ENCODE peak calls at places on chromosomes 2 and 18, in five cellular contexts. One of them, this sample, is unnamed.

GRCh38 chr2:60092781-60093180 is 460.7 kb downstream of the BCL11A start:
- DNase-seq in stomach: no peak
- DNase-seq in GM23338: no peak
- DNase-seq in A673: no peak
- DNase-seq in left ventricle myocardium inferior: no peak
- DNase-seq in this sample: no peak

GRCh38 chr2:101307950-101308431 is 510 bp downstream of the RNF149 start:
- DNase-seq in A673: peak; percentile 23
- DNase-seq in left ventricle myocardium inferior: no peak
- DNase-seq in stomach: no peak
- DNase-seq in GM23338: peak; percentile 45
- DNase-seq in this sample: peak; percentile 74

GRCh38 chr2:190786404-190787166 is 94.0 kb upstream of the GLS start:
- DNase-seq in stomach: no peak
- DNase-seq in A673: no peak
- DNase-seq in left ventricle myocardium inferior: no peak
- DNase-seq in GM23338: no peak
- DNase-seq in this sample: no peak

GRCh38 chr2:61924895-61925663 is 19.6 kb downstream of the COMMD1 start:
- DNase-seq in stomach: no peak
- DNase-seq in A673: no peak
- DNase-seq in left ventricle myocardium inferior: no peak
- DNase-seq in GM23338: peak; percentile 41
- DNase-seq in this sample: no peak

GRCh38 chr2:166881177-166881576 is 7.1 kb upstream of the XIRP2 start:
- DNase-seq in A673: no peak
- DNase-seq in stomach: no peak
- DNase-seq in GM23338: no peak
- DNase-seq in left ventricle myocardium inferior: no peak
- DNase-seq in this sample: no peak

GRCh38 chr18:41096504-41096903 is 858.5 kb upstream of the PIK3C3 start:
- DNase-seq in left ventricle myocardium inferior: no peak
- DNase-seq in stomach: no peak
- DNase-seq in GM23338: no peak
- DNase-seq in A673: no peak
- DNase-seq in this sample: no peak

GRCh38 chr2:184205048-184205596 is 393.2 kb upstream of the ZNF804A start:
- DNase-seq in stomach: no peak
- DNase-seq in left ventricle myocardium inferior: no peak
- DNase-seq in GM23338: no peak
- DNase-seq in A673: no peak
- DNase-seq in this sample: no peak

GRCh38 chr2:182587831-182588230 is 128.2 kb upstream of the DNAJC10 start:
- DNase-seq in left ventricle myocardium inferior: no peak
- DNase-seq in stomach: no peak
- DNase-seq in A673: no peak
- DNase-seq in GM23338: no peak
- DNase-seq in this sample: no peak

GRCh38 chr2:240339411-240340360 is 95.8 kb upstream of the GPC1 start:
- DNase-seq in GM23338: no peak
- DNase-seq in stomach: peak; percentile 18
- DNase-seq in left ventricle myocardium inferior: no peak
- DNase-seq in A673: no peak
- DNase-seq in this sample: peak; percentile 35

DNA sequence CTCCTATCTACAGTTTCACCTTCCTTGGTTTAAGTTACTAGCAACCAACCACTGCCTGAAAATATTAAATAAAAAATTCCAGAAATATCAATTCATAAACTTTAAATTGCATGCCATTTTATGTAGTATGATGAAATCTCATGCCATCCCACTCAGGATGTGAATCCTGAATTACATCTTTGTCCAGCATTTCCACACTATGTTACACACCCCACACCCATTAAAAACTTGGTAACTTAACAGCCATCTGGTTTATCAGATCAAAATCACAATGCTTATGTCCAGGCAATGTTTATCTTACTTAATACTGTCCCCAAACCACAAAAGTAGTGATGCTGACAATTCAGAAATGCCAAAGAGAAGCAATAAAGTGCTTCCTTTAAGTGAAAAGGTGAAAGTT is 21.6 kb downstream of the CUL3 start:
- DNase-seq in GM23338: no peak
- DNase-seq in A673: no peak
- DNase-seq in left ventricle myocardium inferior: no peak
- DNase-seq in stomach: no peak
- DNase-seq in this sample: no peak
- H3K4me1 ChIP-seq in GM23338: peaks cover 9% of the 10 kb centered on the region
- H3K4me1 ChIP-seq in A673: peaks cover 4% of the 10 kb centered on the region
- H3K4me1 ChIP-seq in left ventricle myocardium inferior: peaks cover 73% of the 10 kb centered on the region
- H3K4me1 ChIP-seq in stomach: peaks cover 11% of the 10 kb centered on the region
- H3K4me1 ChIP-seq in this sample: peaks cover 13% of the 10 kb centered on the region

GRCh38 chr2:55054076-55054475 is 3.8 kb upstream of the RTN4 start:
- DNase-seq in stomach: no peak
- DNase-seq in A673: no peak
- DNase-seq in GM23338: no peak
- DNase-seq in left ventricle myocardium inferior: no peak
- DNase-seq in this sample: no peak
- H3K4me3 ChIP-seq in stomach: no peak overlapping the region
- H3K4me3 ChIP-seq in A673: no peak overlapping the region
- H3K4me3 ChIP-seq in GM23338: no peak overlapping the region
- H3K4me3 ChIP-seq in left ventricle myocardium inferior: no peak overlapping the region
- H3K4me3 ChIP-seq in this sample: no peak overlapping the region

DNA sequence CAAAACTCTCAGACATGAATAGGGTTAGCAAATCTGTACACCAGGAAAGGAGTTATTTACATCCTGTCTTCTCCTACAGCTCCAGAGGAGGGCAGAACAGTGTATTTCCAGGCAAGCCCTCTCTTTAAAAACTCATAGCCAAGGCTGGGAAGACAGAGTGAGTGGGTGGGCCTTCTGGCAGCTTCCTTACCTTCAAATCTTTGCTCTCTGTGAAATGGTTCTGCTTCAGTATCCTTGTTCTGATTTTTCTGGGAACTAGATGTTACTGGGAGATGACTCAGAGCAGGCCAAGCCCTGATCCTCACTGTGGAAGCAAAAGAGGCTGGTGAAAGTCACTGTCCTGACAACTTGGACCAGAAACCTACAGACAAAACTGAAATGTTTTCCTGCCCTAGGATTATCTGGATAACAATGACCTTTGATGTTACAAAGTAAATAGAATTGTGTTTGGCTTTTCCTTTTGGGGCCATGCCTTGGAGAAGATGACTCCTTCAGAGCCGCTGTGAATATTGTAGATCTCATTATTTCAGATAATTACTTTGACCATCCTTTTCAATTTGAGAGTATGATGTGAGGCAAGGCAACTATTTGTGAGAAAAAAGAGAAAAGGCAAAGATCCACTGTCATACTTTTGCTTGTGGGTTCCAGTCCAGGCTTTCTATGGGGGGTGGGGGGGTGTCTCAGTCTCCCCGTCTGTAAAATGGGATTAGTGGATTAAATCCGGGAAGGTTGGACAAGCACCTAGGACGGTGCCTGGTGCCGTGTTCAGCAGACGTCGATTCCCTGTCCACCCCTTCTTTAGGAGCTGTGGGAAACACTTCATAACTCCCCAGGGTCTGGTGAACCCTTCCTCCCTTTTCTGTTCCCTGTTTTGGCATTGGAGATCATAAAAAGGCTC is 644 bp upstream of the QPCT start:
- DNase-seq in left ventricle myocardium inferior: no peak
- DNase-seq in stomach: no peak
- DNase-seq in A673: peak; percentile 71
- DNase-seq in GM23338: peak; percentile 43
- DNase-seq in this sample: no peak
- TF ChIP-seq CTCF in left ventricle myocardium inferior: peak; percentile 49
- TF ChIP-seq CTCF in stomach: no peak
- TF ChIP-seq CTCF in A673: peak; percentile 51
- TF ChIP-seq CTCF in GM23338: peak; percentile 49
- TF ChIP-seq CTCF in this sample: no peak

GRCh38 chr2:235639885-235640284 is 146.0 kb downstream of the AGAP1 start:
- DNase-seq in GM23338: no peak
- DNase-seq in stomach: no peak
- DNase-seq in A673: no peak
- DNase-seq in left ventricle myocardium inferior: no peak
- DNase-seq in this sample: no peak

GRCh38 chr2:235638541-235639192 is 144.8 kb downstream of the AGAP1 start:
- DNase-seq in stomach: no peak
- DNase-seq in left ventricle myocardium inferior: no peak
- DNase-seq in A673: no peak
- DNase-seq in GM23338: peak; percentile 48
- DNase-seq in this sample: no peak

GRCh38 chr2:235640900-235641299 is 147.1 kb downstream of the AGAP1 start:
- DNase-seq in GM23338: no peak
- DNase-seq in left ventricle myocardium inferior: no peak
- DNase-seq in stomach: no peak
- DNase-seq in A673: no peak
- DNase-seq in this sample: no peak

GRCh38 chr2:235637906-235638305 is 144.1 kb downstream of the AGAP1 start:
- DNase-seq in GM23338: no peak
- DNase-seq in left ventricle myocardium inferior: no peak
- DNase-seq in stomach: no peak
- DNase-seq in A673: no peak
- DNase-seq in this sample: no peak

GRCh38 chr2:235639387-235639786 is 145.5 kb downstream of the AGAP1 start:
- DNase-seq in stomach: no peak
- DNase-seq in GM23338: no peak
- DNase-seq in A673: no peak
- DNase-seq in left ventricle myocardium inferior: peak; percentile 67
- DNase-seq in this sample: peak; percentile 52
- H3K4me1 ChIP-seq in stomach: peaks cover 17% of the 10 kb centered on the region
- H3K4me1 ChIP-seq in GM23338: peaks cover 57% of the 10 kb centered on the region
- H3K4me1 ChIP-seq in A673: peaks cover 16% of the 10 kb centered on the region
- H3K4me1 ChIP-seq in left ventricle myocardium inferior: peaks cover 61% of the 10 kb centered on the region
- H3K4me1 ChIP-seq in this sample: peaks cover 12% of the 10 kb centered on the region

GRCh38 chr2:174053784-174054183 is 88.6 kb upstream of the SP3 start:
- DNase-seq in stomach: no peak
- DNase-seq in A673: no peak
- DNase-seq in left ventricle myocardium inferior: no peak
- DNase-seq in GM23338: peak; percentile 82
- DNase-seq in this sample: no peak
- H3K4me3 ChIP-seq in stomach: no peak overlapping the region
- H3K4me3 ChIP-seq in A673: no peak overlapping the region
- H3K4me3 ChIP-seq in left ventricle myocardium inferior: peak overlapping the region; percentile 32
- H3K4me3 ChIP-seq in GM23338: peak overlapping the region; percentile 50
- H3K4me3 ChIP-seq in this sample: no peak overlapping the region

DNA sequence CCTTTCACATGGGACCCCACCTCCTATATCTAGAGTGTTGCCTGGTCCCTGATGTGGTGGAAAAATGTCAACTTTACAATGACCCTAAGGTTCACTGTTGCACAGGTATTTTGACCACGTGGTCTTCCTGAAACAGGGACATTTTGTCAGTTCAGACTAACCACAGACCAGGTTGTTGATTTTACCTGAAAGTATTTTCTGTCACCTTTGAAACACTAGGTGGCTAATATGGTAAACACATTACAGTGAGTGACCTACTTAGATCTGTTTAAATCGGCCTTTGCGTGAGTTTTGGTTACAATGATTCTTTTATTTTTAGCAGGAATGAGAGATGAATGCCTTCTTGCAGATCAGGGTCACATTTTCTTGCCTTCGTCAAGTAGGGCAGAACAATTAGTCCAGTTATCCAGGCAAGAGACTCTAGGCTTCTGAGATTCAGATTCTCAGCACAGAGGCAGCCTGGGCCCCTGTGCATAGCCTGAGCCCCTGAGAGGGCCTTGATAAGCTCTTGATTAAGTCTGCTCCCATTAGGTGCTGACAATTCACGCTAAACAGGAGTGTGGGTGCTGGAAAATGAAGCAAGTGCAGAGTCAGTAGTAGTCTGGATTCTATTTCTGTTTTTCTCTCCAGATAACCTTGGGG is 226.2 kb downstream of the KCNS3 start:
- DNase-seq in left ventricle myocardium inferior: no peak
- DNase-seq in stomach: no peak
- DNase-seq in A673: no peak
- DNase-seq in GM23338: no peak
- DNase-seq in this sample: no peak
- TF ChIP-seq CTCF in left ventricle myocardium inferior: no peak
- TF ChIP-seq CTCF in stomach: no peak
- TF ChIP-seq CTCF in A673: no peak
- TF ChIP-seq CTCF in GM23338: no peak
- TF ChIP-seq CTCF in this sample: no peak

GRCh38 chr2:42961385-42961800 is 169.0 kb upstream of the HAAO start:
- DNase-seq in A673: no peak
- DNase-seq in stomach: no peak
- DNase-seq in left ventricle myocardium inferior: peak; percentile 62
- DNase-seq in GM23338: peak; percentile 30
- DNase-seq in this sample: no peak
- H3K4me1 ChIP-seq in A673: no peaks in the 10 kb centered on the region
- H3K4me1 ChIP-seq in stomach: peaks cover 34% of the 10 kb centered on the region
- H3K4me1 ChIP-seq in left ventricle myocardium inferior: peaks cover 77% of the 10 kb centered on the region
- H3K4me1 ChIP-seq in GM23338: peaks cover 42% of the 10 kb centered on the region
- H3K4me1 ChIP-seq in this sample: peaks cover 12% of the 10 kb centered on the region

GRCh38 chr18:26655010-26655613 is 106.8 kb upstream of the KCTD1 start:
- DNase-seq in A673: peak; percentile 1
- DNase-seq in stomach: no peak
- DNase-seq in GM23338: no peak
- DNase-seq in left ventricle myocardium inferior: no peak
- DNase-seq in this sample: no peak
- H3K4me3 ChIP-seq in A673: no peak overlapping the region
- H3K4me3 ChIP-seq in stomach: peak overlapping the region; percentile 76
- H3K4me3 ChIP-seq in GM23338: peak overlapping the region; percentile 65
- H3K4me3 ChIP-seq in left ventricle myocardium inferior: peak overlapping the region; percentile 78
- H3K4me3 ChIP-seq in this sample: no peak overlapping the region

GRCh38 chr18:48541747-48542108 is 2.9 kb downstream of the CTIF start:
- DNase-seq in GM23338: no peak
- DNase-seq in stomach: no peak
- DNase-seq in A673: no peak
- DNase-seq in left ventricle myocardium inferior: no peak
- DNase-seq in this sample: no peak

GRCh38 chr18:48541026-48541746 is 2.4 kb downstream of the CTIF start:
- DNase-seq in A673: peak; percentile 50
- DNase-seq in stomach: peak; percentile 74
- DNase-seq in GM23338: peak; percentile 78
- DNase-seq in left ventricle myocardium inferior: peak; percentile 83
- DNase-seq in this sample: peak; percentile 78

GRCh38 chr18:48538531-48539405 is at the start of gene CTIF:
- DNase-seq in GM23338: peak; percentile 99
- DNase-seq in A673: peak; percentile 98
- DNase-seq in stomach: peak; percentile 95
- DNase-seq in left ventricle myocardium inferior: peak; percentile 97
- DNase-seq in this sample: peak; percentile 95

GRCh38 chr18:48539406-48540328 is 836 bp downstream of the CTIF start:
- DNase-seq in A673: peak; percentile 73
- DNase-seq in stomach: peak; percentile 32
- DNase-seq in left ventricle myocardium inferior: peak; percentile 34
- DNase-seq in GM23338: peak; percentile 75
- DNase-seq in this sample: peak; percentile 45

DNA sequence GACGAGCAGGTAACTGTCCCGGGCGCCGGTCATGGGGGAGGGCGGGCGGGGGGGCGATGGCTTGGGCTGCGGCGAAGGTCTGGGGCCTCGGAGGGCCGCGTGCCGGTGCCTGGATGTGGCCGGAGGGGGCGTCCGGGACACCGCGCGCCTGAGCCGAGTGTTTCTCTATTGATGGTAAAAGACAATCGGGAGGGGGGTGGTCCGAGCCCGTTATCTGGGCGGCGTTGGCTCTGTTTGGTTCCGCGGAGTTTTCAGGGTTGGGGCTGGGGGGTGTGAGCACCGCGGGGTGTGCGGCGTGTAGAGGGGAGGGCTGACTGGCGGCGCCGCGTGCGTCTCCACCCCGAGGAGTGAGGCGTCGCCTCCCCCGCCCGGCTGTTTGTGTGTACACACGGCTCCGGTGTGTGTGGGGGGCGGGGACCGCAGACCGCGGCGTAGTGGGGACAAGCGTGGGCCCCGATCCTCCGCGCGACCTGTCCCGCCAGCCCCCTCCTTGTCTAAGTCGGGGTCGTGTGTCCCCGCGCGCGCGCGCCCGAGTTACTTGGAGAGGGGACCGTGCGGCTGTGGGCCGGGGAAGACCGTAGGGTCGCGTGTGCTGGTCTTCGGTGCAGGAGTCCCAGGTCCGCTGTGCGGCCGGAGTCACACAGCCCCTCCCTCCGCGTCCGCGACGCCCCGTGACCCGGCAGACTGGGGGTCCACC is 1.6 kb downstream of the CTIF start:
- DNase-seq in A673: peak; percentile 62
- DNase-seq in left ventricle myocardium inferior: peak; percentile 72
- DNase-seq in GM23338: peak; percentile 66
- DNase-seq in stomach: peak; percentile 65
- DNase-seq in this sample: peak; percentile 77
- TF ChIP-seq CTCF in A673: no peak
- TF ChIP-seq CTCF in left ventricle myocardium inferior: peak; percentile 37
- TF ChIP-seq CTCF in GM23338: no peak
- TF ChIP-seq CTCF in stomach: no peak
- TF ChIP-seq CTCF in this sample: no peak

This sample was measured in mucosa of descending colon.